ENCODE peak calls at places on chromosomes 16 and 17, in nine cellular contexts. U, K, J, H, Q, L, A, M and P are unnamed samples.

GRCh38 chr16:79767597-79768280 is 167.2 kb upstream of the MAF start:
- DNase-seq in U (no peak), K (no peak), J (peak; percentile 9), H (peak; percentile 40), Q (no peak), L (peak; percentile 45), A (no peak), M (no peak), P (no peak)

GRCh38 chr16:79653337-79654000 is 52.9 kb upstream of the MAF start:
- DNase-seq in U (no peak), K (peak; percentile 76), J (no peak), H (no peak), Q (no peak), L (peak; percentile 32), A (no peak), M (no peak), P (no peak)

GRCh38 chr16:62035115-62036092 is 834 bp downstream of the CDH8 start:
- DNase-seq in U (no peak), K (no peak), J (no peak), H (no peak), Q (no peak), L (no peak), A (no peak), M (no peak), P (no peak)

GRCh38 chr16:1323296-1324239 is 9.9 kb upstream of the BAIAP3 start:
- DNase-seq in U (no peak), K (no peak), J (no peak), H (no peak), Q (no peak), L (no peak), A (no peak), M (no peak), P (no peak)

GRCh38 chr17:39576187-39576586 is 31.5 kb downstream of the NEUROD2 start:
- DNase-seq in U (no peak), K (no peak), J (no peak), H (peak; percentile 35), Q (no peak), L (no peak), A (no peak), M (peak; percentile 6), P (no peak)

GRCh38 chr16:26137956-26138355 is 446.2 kb downstream of the HS3ST4 start:
- DNase-seq in U (no peak), K (no peak), J (no peak), H (no peak), Q (no peak), L (no peak), A (no peak), M (no peak), P (no peak)

GRCh38 chr17:80528521-80528920 is 16.1 kb upstream of the RPTOR start:
- DNase-seq in U (no peak), K (no peak), J (no peak), H (no peak), Q (no peak), L (no peak), A (no peak), M (no peak), P (no peak)

GRCh38 chr17:266701-267656 is 85.5 kb upstream of the DOC2B start:
- DNase-seq in U (peak; percentile 45), K (peak; percentile 72), J (no peak), H (no peak), Q (no peak), L (peak; percentile 29), A (no peak), M (no peak), P (peak; percentile 54)

GRCh38 chr17:45906237-45906636 is 11.9 kb downstream of the MAPT start:
- DNase-seq in U (no peak), K (no peak), J (no peak), H (no peak), Q (no peak), L (no peak), A (no peak), M (no peak), P (no peak)

GRCh38 chr17:7587831-7588230 is 2.1 kb downstream of the SOX15 start:
- DNase-seq in U (no peak), K (peak; percentile 21), J (no peak), H (no peak), Q (no peak), L (no peak), A (no peak), M (no peak), P (no peak)

GRCh38 chr17:44828919-44829557 is 1.0 kb downstream of the GJC1 start:
- DNase-seq in U (no peak), K (no peak), J (no peak), H (no peak), Q (no peak), L (no peak), A (peak; percentile 23), M (no peak), P (no peak)

GRCh38 chr17:71470062-71470461 is 650.8 kb upstream of the SOX9 start:
- DNase-seq in U (no peak), K (no peak), J (no peak), H (no peak), Q (no peak), L (no peak), A (no peak), M (no peak), P (no peak)

GRCh38 chr17:6756425-6757012 is 673 bp downstream of the XAF1 start:
- DNase-seq in U (no peak), K (no peak), J (no peak), H (no peak), Q (no peak), L (no peak), A (no peak), M (no peak), P (no peak)

GRCh38 chr17:2266045-2266864 is 37.3 kb downstream of the SMG6 start:
- DNase-seq in U (no peak), K (no peak), J (no peak), H (no peak), Q (peak; percentile 96), L (no peak), A (peak; percentile 93), M (no peak), P (no peak)
- H3K4me3 ChIP-seq in U (no peak overlapping the region), K (no peak overlapping the region), J (no peak overlapping the region), H (no peak overlapping the region), Q (peak overlapping the region; percentile 38), L (no peak overlapping the region), A (peak overlapping the region; percentile 26), M (no peak overlapping the region), P (no peak overlapping the region)

GRCh38 chr17:77957215-77957868 is 1.2 kb upstream of the TNRC6C start:
- DNase-seq in U (no peak), K (no peak), J (peak; percentile 16), H (no peak), Q (peak; percentile 32), L (no peak), A (no peak), M (no peak), P (no peak)

GRCh38 chr17:77959926-77960521 is 1.5 kb downstream of the TNRC6C start:
- DNase-seq in U (no peak), K (no peak), J (no peak), H (no peak), Q (peak; percentile 68), L (no peak), A (peak; percentile 57), M (no peak), P (no peak)

GRCh38 chr17:77959216-77959925 is 868 bp downstream of the TNRC6C start:
- DNase-seq in U (no peak), K (peak; percentile 39), J (peak; percentile 11), H (no peak), Q (peak; percentile 35), L (no peak), A (peak; percentile 54), M (no peak), P (no peak)

GRCh38 chr17:77957869-77958715 is at the start of gene TNRC6C:
- DNase-seq in U (peak; percentile 99), K (peak; percentile 100), J (peak; percentile 100), H (peak; percentile 98), Q (peak; percentile 100), L (peak; percentile 100), A (peak; percentile 100), M (peak; percentile 98), P (peak; percentile 100)

DNA sequence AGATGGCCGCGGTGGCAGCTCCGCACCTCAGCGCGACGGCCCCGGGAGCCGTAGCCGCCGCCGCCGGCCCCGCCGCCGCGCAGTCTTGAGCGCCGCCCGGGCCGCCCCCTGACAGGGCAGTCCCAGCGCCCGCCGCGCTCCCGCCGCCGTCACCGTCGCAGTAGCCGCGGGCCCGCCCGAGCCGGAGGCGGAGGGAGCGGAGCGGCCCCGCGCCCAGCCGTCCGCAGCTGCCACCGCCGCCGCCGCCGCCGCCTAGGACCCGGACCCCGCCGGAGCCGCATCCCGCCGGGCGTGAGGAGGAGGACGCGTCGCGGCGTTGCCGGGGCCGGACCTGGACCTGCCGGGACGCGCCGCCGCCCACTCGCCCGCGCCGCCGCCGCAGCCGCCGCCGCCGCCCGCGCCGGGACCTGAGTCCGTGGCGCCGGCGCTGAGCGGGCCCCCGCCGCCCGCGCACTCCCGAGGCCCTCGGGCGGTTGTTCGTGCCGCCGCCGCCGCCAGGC is 263 bp downstream of the TNRC6C start:
- DNase-seq in U (no peak), K (no peak), J (no peak), H (no peak), Q (no peak), L (no peak), A (no peak), M (no peak), P (no peak)
- H3K4me1 ChIP-seq in U (peaks cover 38% of the 10 kb centered on the region), K (peaks cover 39% of the 10 kb centered on the region), J (peaks cover 31% of the 10 kb centered on the region), H (peaks cover 43% of the 10 kb centered on the region), Q (peaks cover 42% of the 10 kb centered on the region), L (peaks cover 5% of the 10 kb centered on the region), A (peaks cover 49% of the 10 kb centered on the region), M (peaks cover 15% of the 10 kb centered on the region), P (peaks cover 32% of the 10 kb centered on the region)

GRCh38 chr16:35664091-35664693 is 2204.8 kb downstream of the TP53TG3F start:
- DNase-seq in U (no peak), K (no peak), J (no peak), H (no peak), Q (no peak), L (no peak), A (no peak), M (no peak), P (no peak)
- H3K4me3 ChIP-seq in U (no peak overlapping the region), K (no peak overlapping the region), J (no peak overlapping the region), H (no peak overlapping the region), Q (no peak overlapping the region), L (no peak overlapping the region), A (no peak overlapping the region), M (no peak overlapping the region), P (no peak overlapping the region)

DNA sequence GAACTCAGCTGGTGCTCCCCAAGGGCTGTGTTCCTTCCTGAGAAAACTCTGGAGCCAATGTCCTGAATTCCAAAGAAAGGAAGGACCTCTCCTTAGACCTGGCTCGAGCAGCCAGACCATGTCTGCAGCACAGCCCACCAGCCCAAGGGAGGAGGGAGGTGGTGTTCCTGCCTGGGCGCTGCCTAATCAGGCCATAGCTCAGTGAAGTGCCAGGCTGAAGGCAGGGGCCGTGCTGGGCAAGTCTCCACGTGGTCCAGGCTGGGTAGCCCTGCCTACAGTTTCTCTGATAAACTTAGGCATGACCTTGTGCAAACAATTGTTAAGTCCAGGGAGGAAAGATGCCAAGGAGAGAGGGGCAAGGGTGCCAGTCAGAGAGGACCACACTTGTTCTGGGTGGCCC is 76.8 kb downstream of the MPRIP start:
- DNase-seq in U (no peak), K (peak; percentile 79), J (no peak), H (no peak), Q (no peak), L (no peak), A (no peak), M (no peak), P (no peak)
- H3K4me1 ChIP-seq in U (peaks cover 69% of the 10 kb centered on the region), K (peaks cover 82% of the 10 kb centered on the region), J (peaks cover 47% of the 10 kb centered on the region), H (peaks cover 36% of the 10 kb centered on the region), Q (peaks cover 51% of the 10 kb centered on the region), L (peaks cover 13% of the 10 kb centered on the region), A (peaks cover 93% of the 10 kb centered on the region), M (peaks cover 16% of the 10 kb centered on the region), P (peaks cover 65% of the 10 kb centered on the region)